ENCODE peak calls at places on chromosomes 2 and 18, in nine cellular contexts. One of them, this sample, is unnamed.

GRCh38 chr18:56458770-56459450 is 179.5 kb downstream of the TXNL1 start:
- ATAC-seq in gastroesophageal sphincter: peak
- ATAC-seq in left cardiac atrium: peak
- ATAC-seq in CD8-positive, alpha-beta T cell: no peak
- ATAC-seq in naive thymus-derived CD8-positive, alpha-beta T cell: no peak
- ATAC-seq in activated T-cell treated with anti-CD3 and anti-CD28 coated beads, Interleukin-2, amount 50 U/mL, for 4 hours: no peak
- ATAC-seq in psoas muscle: no peak
- ATAC-seq in upper lobe of left lung: no peak
- ATAC-seq in CD4-positive, alpha-beta T cell: no peak
- ATAC-seq in this sample: no peak

GRCh38 chr18:49045585-49045984 is 94.8 kb upstream of the SMAD7 start:
- ATAC-seq in gastroesophageal sphincter: no peak
- ATAC-seq in left cardiac atrium: no peak
- ATAC-seq in CD8-positive, alpha-beta T cell: no peak
- ATAC-seq in naive thymus-derived CD8-positive, alpha-beta T cell: no peak
- ATAC-seq in activated T-cell treated with anti-CD3 and anti-CD28 coated beads, Interleukin-2, amount 50 U/mL, for 4 hours: no peak
- ATAC-seq in psoas muscle: no peak
- ATAC-seq in upper lobe of left lung: no peak
- ATAC-seq in CD4-positive, alpha-beta T cell: no peak
- ATAC-seq in this sample: no peak

GRCh38 chr18:49788327-49788908 is 24.9 kb downstream of the ACAA2 start:
- ATAC-seq in gastroesophageal sphincter: no peak
- ATAC-seq in left cardiac atrium: no peak
- ATAC-seq in CD8-positive, alpha-beta T cell: no peak
- ATAC-seq in naive thymus-derived CD8-positive, alpha-beta T cell: no peak
- ATAC-seq in activated T-cell treated with anti-CD3 and anti-CD28 coated beads, Interleukin-2, amount 50 U/mL, for 4 hours: peak
- ATAC-seq in psoas muscle: no peak
- ATAC-seq in upper lobe of left lung: no peak
- ATAC-seq in CD4-positive, alpha-beta T cell: peak
- ATAC-seq in this sample: no peak

GRCh38 chr2:129187379-129187778 is 792.1 kb upstream of the RAB6C start:
- ATAC-seq in gastroesophageal sphincter: no peak
- ATAC-seq in left cardiac atrium: no peak
- ATAC-seq in CD8-positive, alpha-beta T cell: no peak
- ATAC-seq in naive thymus-derived CD8-positive, alpha-beta T cell: no peak
- ATAC-seq in activated T-cell treated with anti-CD3 and anti-CD28 coated beads, Interleukin-2, amount 50 U/mL, for 4 hours: no peak
- ATAC-seq in psoas muscle: no peak
- ATAC-seq in upper lobe of left lung: no peak
- ATAC-seq in CD4-positive, alpha-beta T cell: no peak
- ATAC-seq in this sample: no peak

GRCh38 chr2:215419769-215420470 is 15.9 kb downstream of the FN1 start:
- ATAC-seq in gastroesophageal sphincter: no peak
- ATAC-seq in left cardiac atrium: no peak
- ATAC-seq in CD8-positive, alpha-beta T cell: no peak
- ATAC-seq in naive thymus-derived CD8-positive, alpha-beta T cell: no peak
- ATAC-seq in activated T-cell treated with anti-CD3 and anti-CD28 coated beads, Interleukin-2, amount 50 U/mL, for 4 hours: no peak
- ATAC-seq in psoas muscle: no peak
- ATAC-seq in upper lobe of left lung: no peak
- ATAC-seq in CD4-positive, alpha-beta T cell: no peak
- ATAC-seq in this sample: no peak

GRCh38 chr2:114123925-114124324 is 234.0 kb downstream of the ACTR3 start:
- ATAC-seq in gastroesophageal sphincter: no peak
- ATAC-seq in left cardiac atrium: no peak
- ATAC-seq in CD8-positive, alpha-beta T cell: no peak
- ATAC-seq in naive thymus-derived CD8-positive, alpha-beta T cell: no peak
- ATAC-seq in activated T-cell treated with anti-CD3 and anti-CD28 coated beads, Interleukin-2, amount 50 U/mL, for 4 hours: no peak
- ATAC-seq in psoas muscle: no peak
- ATAC-seq in upper lobe of left lung: no peak
- ATAC-seq in CD4-positive, alpha-beta T cell: no peak
- ATAC-seq in this sample: no peak

GRCh38 chr2:226730487-226730886 is 69.1 kb downstream of the IRS1 start:
- ATAC-seq in gastroesophageal sphincter: no peak
- ATAC-seq in left cardiac atrium: peak
- ATAC-seq in CD8-positive, alpha-beta T cell: no peak
- ATAC-seq in naive thymus-derived CD8-positive, alpha-beta T cell: no peak
- ATAC-seq in activated T-cell treated with anti-CD3 and anti-CD28 coated beads, Interleukin-2, amount 50 U/mL, for 4 hours: no peak
- ATAC-seq in psoas muscle: peak
- ATAC-seq in upper lobe of left lung: no peak
- ATAC-seq in CD4-positive, alpha-beta T cell: no peak
- ATAC-seq in this sample: no peak

GRCh38 chr2:98869272-98869641 is 66.8 kb downstream of the CRACDL start:
- ATAC-seq in gastroesophageal sphincter: no peak
- ATAC-seq in left cardiac atrium: peak
- ATAC-seq in CD8-positive, alpha-beta T cell: no peak
- ATAC-seq in naive thymus-derived CD8-positive, alpha-beta T cell: no peak
- ATAC-seq in activated T-cell treated with anti-CD3 and anti-CD28 coated beads, Interleukin-2, amount 50 U/mL, for 4 hours: no peak
- ATAC-seq in psoas muscle: no peak
- ATAC-seq in upper lobe of left lung: peak
- ATAC-seq in CD4-positive, alpha-beta T cell: no peak
- ATAC-seq in this sample: no peak

GRCh38 chr2:127081826-127082633 is 24.9 kb downstream of the BIN1 start:
- ATAC-seq in gastroesophageal sphincter: peak
- ATAC-seq in left cardiac atrium: peak
- ATAC-seq in CD8-positive, alpha-beta T cell: peak
- ATAC-seq in naive thymus-derived CD8-positive, alpha-beta T cell: peak
- ATAC-seq in activated T-cell treated with anti-CD3 and anti-CD28 coated beads, Interleukin-2, amount 50 U/mL, for 4 hours: peak
- ATAC-seq in psoas muscle: peak
- ATAC-seq in upper lobe of left lung: no peak
- ATAC-seq in CD4-positive, alpha-beta T cell: peak
- ATAC-seq in this sample: peak

GRCh38 chr2:84052043-84052442 is 407.0 kb downstream of the SUCLG1 start:
- ATAC-seq in gastroesophageal sphincter: no peak
- ATAC-seq in left cardiac atrium: no peak
- ATAC-seq in CD8-positive, alpha-beta T cell: no peak
- ATAC-seq in naive thymus-derived CD8-positive, alpha-beta T cell: no peak
- ATAC-seq in activated T-cell treated with anti-CD3 and anti-CD28 coated beads, Interleukin-2, amount 50 U/mL, for 4 hours: no peak
- ATAC-seq in psoas muscle: no peak
- ATAC-seq in upper lobe of left lung: no peak
- ATAC-seq in CD4-positive, alpha-beta T cell: no peak
- ATAC-seq in this sample: no peak

GRCh38 chr2:164784376-164784775 is 57.2 kb downstream of the COBLL1 start:
- ATAC-seq in gastroesophageal sphincter: peak
- ATAC-seq in left cardiac atrium: peak
- ATAC-seq in CD8-positive, alpha-beta T cell: no peak
- ATAC-seq in naive thymus-derived CD8-positive, alpha-beta T cell: no peak
- ATAC-seq in activated T-cell treated with anti-CD3 and anti-CD28 coated beads, Interleukin-2, amount 50 U/mL, for 4 hours: no peak
- ATAC-seq in psoas muscle: no peak
- ATAC-seq in upper lobe of left lung: no peak
- ATAC-seq in CD4-positive, alpha-beta T cell: no peak
- ATAC-seq in this sample: no peak

GRCh38 chr2:152453129-152453642 is 118.2 kb downstream of the FMNL2 start:
- ATAC-seq in gastroesophageal sphincter: no peak
- ATAC-seq in left cardiac atrium: no peak
- ATAC-seq in CD8-positive, alpha-beta T cell: no peak
- ATAC-seq in naive thymus-derived CD8-positive, alpha-beta T cell: no peak
- ATAC-seq in activated T-cell treated with anti-CD3 and anti-CD28 coated beads, Interleukin-2, amount 50 U/mL, for 4 hours: no peak
- ATAC-seq in psoas muscle: peak
- ATAC-seq in upper lobe of left lung: no peak
- ATAC-seq in CD4-positive, alpha-beta T cell: no peak
- ATAC-seq in this sample: no peak

GRCh38 chr2:240662681-240663080 is 20.0 kb downstream of the AQP12B start:
- ATAC-seq in gastroesophageal sphincter: no peak
- ATAC-seq in left cardiac atrium: no peak
- ATAC-seq in CD8-positive, alpha-beta T cell: no peak
- ATAC-seq in naive thymus-derived CD8-positive, alpha-beta T cell: no peak
- ATAC-seq in activated T-cell treated with anti-CD3 and anti-CD28 coated beads, Interleukin-2, amount 50 U/mL, for 4 hours: no peak
- ATAC-seq in psoas muscle: no peak
- ATAC-seq in upper lobe of left lung: no peak
- ATAC-seq in CD4-positive, alpha-beta T cell: no peak
- ATAC-seq in this sample: no peak